ENCODE peak calls at places on chromosomes 12 and 14, in seven cellular contexts. K is transverse colon, Z is GM23338, N is stomach, H is HepG2, Y is SK-N-SH, R is breast epithelium. V is an unnamed sample.

GRCh38 chr12:15227004-15227679 is 5.9 kb upstream of the RERG start:
- DNase-seq in K (peak; percentile 42), H (peak; percentile 42), R (no peak), Z (peak; percentile 78), N (peak; percentile 59), Y (peak; percentile 26), V (peak; percentile 47)

GRCh38 chr14:25942090-25942489 is 655.7 kb downstream of the NOVA1 start:
- DNase-seq in R (no peak), Y (no peak), H (no peak), K (no peak), N (no peak), Z (no peak), V (no peak)

GRCh38 chr12:104456950-104457745 is 400 bp downstream of the CHST11 start:
- DNase-seq in Z (peak; percentile 66), K (peak; percentile 66), R (no peak), N (peak; percentile 60), H (no peak), Y (peak; percentile 81), V (no peak)

GRCh38 chr14:28630100-28630499 is 136.5 kb upstream of the FOXG1 start:
- DNase-seq in R (no peak), H (no peak), K (no peak), Z (no peak), Y (no peak), N (no peak), V (no peak)

GRCh38 chr12:124173692-124174091 is 121.2 kb upstream of the RFLNA start:
- DNase-seq in N (no peak), Z (no peak), Y (no peak), H (no peak), R (no peak), K (no peak), V (no peak)

GRCh38 chr12:98653866-98654493 is 8.9 kb downstream of the APAF1 start:
- DNase-seq in K (no peak), Z (peak; percentile 72), Y (peak; percentile 61), H (peak; percentile 68), N (no peak), R (no peak), V (no peak)

GRCh38 chr14:37172936-37173613 is 669 bp upstream of the SLC25A21 start:
- DNase-seq in K (no peak), H (no peak), Y (no peak), R (no peak), Z (no peak), N (no peak), V (no peak)

GRCh38 chr14:103315368-103315911 is 18.6 kb upstream of the EIF5 start:
- DNase-seq in K (no peak), H (peak; percentile 74), N (no peak), Y (no peak), R (no peak), Z (no peak), V (peak; percentile 63)

GRCh38 chr12:42725839-42726238 is 136.3 kb upstream of the PRICKLE1 start:
- DNase-seq in Z (no peak), K (no peak), Y (no peak), H (no peak), N (no peak), R (no peak), V (no peak)

GRCh38 chr12:18224745-18225144 is 36.6 kb upstream of the PIK3C2G start:
- DNase-seq in K (no peak), Z (peak; percentile 73), H (peak; percentile 21), N (no peak), R (no peak), Y (peak; percentile 1), V (no peak)

GRCh38 chr12:70831538-70831937 is 89.0 kb downstream of the PTPRR start:
- DNase-seq in N (no peak), K (no peak), Z (no peak), R (no peak), Y (no peak), H (no peak), V (no peak)

GRCh38 chr12:48000878-48001321 is 3.4 kb downstream of the COL2A1 start:
- DNase-seq in K (no peak), Z (peak; percentile 84), R (peak; percentile 52), N (no peak), H (no peak), Y (peak; percentile 53), V (peak; percentile 53)

GRCh38 chr12:4015225-4016076 is 142.3 kb upstream of the PARP11 start:
- DNase-seq in R (no peak), Y (no peak), Z (no peak), K (peak; percentile 68), N (peak; percentile 40), H (peak; percentile 100), V (peak; percentile 45)

GRCh38 chr14:63952933-63953437 is 100.2 kb downstream of the SYNE2 start:
- DNase-seq in Z (no peak), H (no peak), K (no peak), N (no peak), R (no peak), Y (no peak), V (no peak)

GRCh38 chr12:106633451-106633823 is 50.6 kb downstream of the RFX4 start:
- DNase-seq in N (no peak), Y (no peak), H (peak; percentile 14), Z (no peak), R (no peak), K (no peak), V (no peak)

GRCh38 chr14:93996130-93996695 is 888 bp upstream of the CCDC197 start:
- DNase-seq in Z (no peak), Y (no peak), R (no peak), K (no peak), N (no peak), H (no peak), V (no peak)

GRCh38 chr14:23079716-23080115 is 15.2 kb downstream of the ACIN1 start:
- DNase-seq in R (no peak), Y (no peak), N (no peak), H (no peak), Z (no peak), K (no peak), V (no peak)

GRCh38 chr14:84323963-84324362 is 1206.0 kb upstream of the FLRT2 start:
- DNase-seq in H (no peak), K (no peak), R (no peak), Y (no peak), N (no peak), Z (no peak), V (no peak)

GRCh38 chr12:15756822-15757221 is 32.4 kb downstream of the EPS8 start:
- DNase-seq in N (no peak), K (no peak), Y (no peak), Z (no peak), R (no peak), H (no peak), V (no peak)

GRCh38 chr12:100128509-100128908 is 14.2 kb downstream of the BLTP3B start:
- DNase-seq in Y (peak; percentile 33), Z (peak; percentile 82), K (peak; percentile 29), N (no peak), H (peak; percentile 39), R (no peak), V (no peak)

GRCh38 chr14:105519946-105520698 is 6.3 kb upstream of the TMEM121 start:
- DNase-seq in R (no peak), N (no peak), Z (no peak), H (no peak), Y (no peak), K (no peak), V (no peak)

GRCh38 chr14:95273041-95273978 is 46.4 kb downstream of the CLMN start:
- DNase-seq in H (peak; percentile 82), Y (no peak), K (peak; percentile 79), Z (no peak), R (no peak), N (peak; percentile 50), V (no peak)

GRCh38 chr12:105120551-105120950 is 13.0 kb downstream of the WASHC4 start:
- DNase-seq in Y (no peak), K (no peak), H (peak; percentile 61), Z (no peak), N (no peak), R (no peak), V (no peak)

GRCh38 chr14:31933716-31934115 is 143.4 kb upstream of the ARHGAP5 start:
- DNase-seq in H (no peak), N (no peak), Z (peak; percentile 60), R (no peak), K (no peak), Y (no peak), V (no peak)

GRCh38 chr12:5335059-5335458 is 96.8 kb upstream of the NTF3 start:
- DNase-seq in R (no peak), N (no peak), K (no peak), Y (no peak), Z (no peak), H (no peak), V (no peak)

GRCh38 chr12:14876833-14877232 is 8.8 kb downstream of the MGP start:
- DNase-seq in N (no peak), H (no peak), Z (no peak), R (no peak), K (no peak), Y (no peak), V (no peak)

GRCh38 chr14:98766818-98767217 is 505.2 kb downstream of the BCL11B start:
- DNase-seq in H (no peak), Z (no peak), N (no peak), Y (no peak), K (no peak), R (no peak), V (no peak)

GRCh38 chr14:96135285-96135684 is 69.4 kb upstream of the BDKRB2 start:
- DNase-seq in Z (no peak), Y (no peak), N (peak; percentile 56), R (no peak), H (no peak), K (no peak), V (no peak)

GRCh38 chr14:71688576-71688975 is 243.7 kb upstream of the RGS6 start:
- DNase-seq in R (no peak), Z (no peak), Y (no peak), N (no peak), K (no peak), H (peak; percentile 58), V (no peak)

GRCh38 chr12:15472036-15472435 is 149.7 kb downstream of the PTPRO start:
- DNase-seq in K (no peak), R (no peak), N (no peak), H (no peak), Y (no peak), Z (no peak), V (peak; percentile 53)

GRCh38 chr14:68495101-68495637 is 297.7 kb downstream of the ZFP36L1 start:
- DNase-seq in N (no peak), Y (no peak), H (no peak), Z (no peak), K (no peak), R (no peak), V (no peak)
- TF ChIP-seq POLR2AphosphoS5 in N (no peak), Y (no peak), H (no peak), Z (no peak), K (no peak), R (no peak), V (peak; percentile 41)

GRCh38 chr12:56749853-56750252 is 2.3 kb downstream of the PRIM1 start:
- DNase-seq in N (no peak), Y (no peak), Z (no peak), H (no peak), R (no peak), K (no peak), V (no peak)
- H3K4me3 ChIP-seq in N (no peak overlapping the region), Y (no peak overlapping the region), Z (no peak overlapping the region), H (no peak overlapping the region), R (no peak overlapping the region), K (no peak overlapping the region), V (no peak overlapping the region)

GRCh38 chr12:27779837-27780611 is at the start of the genes KLHL42 and MANSC4:
- DNase-seq in R (peak; percentile 62), N (peak; percentile 67), K (peak; percentile 69), H (peak; percentile 30), Y (peak; percentile 92), Z (peak; percentile 89), V (peak; percentile 94)
- TF ChIP-seq CTCF in R (no peak), N (no peak), K (no peak), H (peak; percentile 40), Y (peak; percentile 11), Z (no peak), V (no peak)

GRCh38 chr14:69043007-69043444 is 63.9 kb upstream of the ACTN1 start:
- DNase-seq in Z (no peak), K (peak; percentile 49), R (peak; percentile 61), N (peak; percentile 51), H (no peak), Y (peak; percentile 53), V (peak; percentile 79)
- TF ChIP-seq POLR2AphosphoS5 in Z (no peak), K (no peak), R (peak; percentile 30), N (peak; percentile 47), H (no peak), Y (no peak), V (no peak)

V was measured in upper lobe of left lung.